ENCODE peak calls at places on chromosomes 12 and 14, in eight cellular contexts. N is Calu3, E is PC-9, R is astrocyte of the cerebellum, W is WTC11, D is MCF 10A, H is neural crest cell, S is body of pancreas. M is an unnamed sample.

GRCh38 chr12:42705863-42706262 is 116.3 kb upstream of the PRICKLE1 start:
- DNase-seq in N (no peak), E (no peak), R (peak), W (no peak), D (peak), H (peak), S (peak), M (peak)

GRCh38 chr12:46509135-46509534 is 136.6 kb upstream of the SLC38A2 start:
- DNase-seq in N (no peak), E (no peak), R (no peak), W (no peak), D (no peak), H (no peak), S (no peak), M (no peak)

GRCh38 chr14:53391156-53391555 is 238.0 kb upstream of the DDHD1 start:
- DNase-seq in N (no peak), E (no peak), R (no peak), W (no peak), D (peak), H (no peak), S (no peak), M (no peak)

GRCh38 chr12:57460457-57461325 is 1.1 kb downstream of the GLI1 start:
- DNase-seq in N (no peak), E (no peak), R (no peak), W (peak), D (no peak), H (peak), S (no peak), M (peak)

GRCh38 chr14:95037273-95037672 is 120.1 kb downstream of the DICER1 start:
- DNase-seq in N (no peak), E (no peak), R (no peak), W (no peak), D (no peak), H (no peak), S (no peak), M (no peak)

GRCh38 chr12:75759196-75759595 is 247.8 kb upstream of the KRR1 start:
- DNase-seq in N (no peak), E (no peak), R (no peak), W (no peak), D (no peak), H (no peak), S (no peak), M (no peak)

GRCh38 chr14:95504135-95505029 is 12.1 kb downstream of the SYNE3 start:
- DNase-seq in N (no peak), E (no peak), R (no peak), W (no peak), D (peak), H (no peak), S (no peak), M (no peak)

GRCh38 chr12:26795899-26796298 is 37.1 kb downstream of the ITPR2 start:
- DNase-seq in N (no peak), E (no peak), R (no peak), W (no peak), D (no peak), H (no peak), S (no peak), M (no peak)

GRCh38 chr12:85920324-85920947 is 46.3 kb downstream of the NTS start:
- DNase-seq in N (no peak), E (no peak), R (peak), W (no peak), D (peak), H (no peak), S (no peak), M (peak)

GRCh38 chr14:66009104-66009503 is 477.1 kb upstream of the CCDC196 start:
- DNase-seq in N (no peak), E (peak), R (peak), W (no peak), D (peak), H (no peak), S (no peak), M (no peak)

GRCh38 chr12:51090705-51091229 is 7.4 kb upstream of the CSRNP2 start:
- DNase-seq in N (no peak), E (no peak), R (no peak), W (no peak), D (no peak), H (no peak), S (no peak), M (no peak)

GRCh38 chr12:116759783-116760581 is 21.9 kb downstream of the RNFT2 start:
- DNase-seq in N (no peak), E (no peak), R (no peak), W (peak), D (no peak), H (no peak), S (no peak), M (no peak)

GRCh38 chr12:80834724-80835123 is 103.0 kb downstream of the LIN7A start:
- DNase-seq in N (no peak), E (no peak), R (no peak), W (no peak), D (no peak), H (no peak), S (no peak), M (no peak)

GRCh38 chr14:72565200-72565599 is 328.7 kb downstream of the DPF3 start:
- DNase-seq in N (no peak), E (no peak), R (no peak), W (no peak), D (no peak), H (no peak), S (no peak), M (no peak)

GRCh38 chr14:93938766-93939303 is 11.7 kb downstream of the FAM181A start:
- DNase-seq in N (no peak), E (no peak), R (no peak), W (peak), D (no peak), H (no peak), S (no peak), M (no peak)

GRCh38 chr12:627285-627684 is 36.0 kb downstream of the NINJ2 start:
- DNase-seq in N (no peak), E (no peak), R (no peak), W (no peak), D (no peak), H (no peak), S (no peak), M (no peak)

GRCh38 chr14:71212683-71213107 is 305.4 kb downstream of the PCNX1 start:
- DNase-seq in N (no peak), E (no peak), R (no peak), W (no peak), D (no peak), H (no peak), S (no peak), M (no peak)

GRCh38 chr14:101844752-101845151 is 83.2 kb downstream of the PPP2R5C start:
- DNase-seq in N (no peak), E (no peak), R (no peak), W (no peak), D (no peak), H (no peak), S (no peak), M (no peak)

GRCh38 chr12:102687523-102687922 is 207.2 kb upstream of the IGF1 start:
- DNase-seq in N (no peak), E (no peak), R (no peak), W (no peak), D (no peak), H (no peak), S (no peak), M (no peak)

GRCh38 chr14:100429537-100429936 is 106.4 kb downstream of the SLC25A47 start:
- DNase-seq in N (no peak), E (no peak), R (no peak), W (no peak), D (no peak), H (no peak), S (no peak), M (no peak)

GRCh38 chr12:27592548-27592947 is 68.5 kb downstream of the PPFIBP1 start:
- DNase-seq in N (peak), E (peak), R (peak), W (no peak), D (peak), H (no peak), S (peak), M (no peak)

GRCh38 chr14:100851946-100852620 is 26.2 kb downstream of the MEG3 start:
- DNase-seq in N (no peak), E (no peak), R (no peak), W (no peak), D (no peak), H (no peak), S (no peak), M (peak)

GRCh38 chr12:103626498-103626897 is 39.4 kb downstream of the STAB2 start:
- DNase-seq in N (peak), E (no peak), R (no peak), W (peak), D (peak), H (no peak), S (peak), M (peak)

GRCh38 chr14:81313775-81314429 is 86.2 kb downstream of the STON2 start:
- DNase-seq in N (peak), E (no peak), R (no peak), W (no peak), D (peak), H (no peak), S (no peak), M (no peak)

GRCh38 chr14:86597279-86597678 is 1067.3 kb downstream of the FLRT2 start:
- DNase-seq in N (no peak), E (no peak), R (no peak), W (no peak), D (no peak), H (no peak), S (no peak), M (no peak)

GRCh38 chr12:6053541-6053940 is 70.9 kb downstream of the VWF start:
- DNase-seq in N (peak), E (peak), R (no peak), W (no peak), D (no peak), H (no peak), S (no peak), M (no peak)

GRCh38 chr12:79844693-79845092 is 90.2 kb downstream of the PPP1R12A start:
- DNase-seq in N (peak), E (peak), R (peak), W (no peak), D (peak), H (no peak), S (no peak), M (no peak)

GRCh38 chr14:100333867-100334266 is 10.7 kb downstream of the SLC25A47 start:
- DNase-seq in N (no peak), E (no peak), R (no peak), W (no peak), D (no peak), H (no peak), S (no peak), M (no peak)

GRCh38 chr12:104485651-104486341 is 29.0 kb downstream of the CHST11 start:
- DNase-seq in N (no peak), E (no peak), R (no peak), W (no peak), D (no peak), H (no peak), S (no peak), M (no peak)

GRCh38 chr14:92426237-92426636 is 87.3 kb upstream of the RIN3 start:
- DNase-seq in N (no peak), E (no peak), R (peak), W (no peak), D (no peak), H (no peak), S (no peak), M (no peak)

GRCh38 chr12:122326597-122326996 is 60.3 kb upstream of the VPS33A start:
- DNase-seq in N (no peak), E (no peak), R (no peak), W (no peak), D (no peak), H (no peak), S (no peak), M (no peak)

GRCh38 chr14:71142375-71143038 is 235.2 kb downstream of the PCNX1 start:
- DNase-seq in N (no peak), E (peak), R (peak), W (no peak), D (peak), H (no peak), S (no peak), M (no peak)

GRCh38 chr12:121383601-121384019 is 16.3 kb upstream of the RNF34 start:
- DNase-seq in N (peak), E (no peak), R (no peak), W (no peak), D (no peak), H (no peak), S (no peak), M (no peak)

GRCh38 chr14:35858521-35859209 is 32.5 kb downstream of the BRMS1L start:
- DNase-seq in N (no peak), E (no peak), R (no peak), W (no peak), D (peak), H (no peak), S (no peak), M (no peak)

GRCh38 chr12:613996-614726 is 49.1 kb downstream of the NINJ2 start:
- DNase-seq in N (peak), E (no peak), R (no peak), W (peak), D (peak), H (no peak), S (no peak), M (peak)

GRCh38 chr14:33307691-33308369 is 369.2 kb downstream of the NPAS3 start:
- DNase-seq in N (no peak), E (no peak), R (peak), W (no peak), D (peak), H (no peak), S (peak), M (peak)

GRCh38 chr12:125072496-125072895 is 7.3 kb downstream of the AACS start:
- DNase-seq in N (no peak), E (no peak), R (no peak), W (no peak), D (no peak), H (no peak), S (no peak), M (no peak)

GRCh38 chr14:31113794-31114193 is 87.6 kb upstream of the STRN3 start:
- DNase-seq in N (no peak), E (no peak), R (no peak), W (no peak), D (no peak), H (no peak), S (no peak), M (no peak)

GRCh38 chr12:5171701-5172100 is 128.0 kb downstream of the KCNA5 start:
- DNase-seq in N (peak), E (peak), R (peak), W (peak), D (peak), H (peak), S (peak), M (peak)

DNA sequence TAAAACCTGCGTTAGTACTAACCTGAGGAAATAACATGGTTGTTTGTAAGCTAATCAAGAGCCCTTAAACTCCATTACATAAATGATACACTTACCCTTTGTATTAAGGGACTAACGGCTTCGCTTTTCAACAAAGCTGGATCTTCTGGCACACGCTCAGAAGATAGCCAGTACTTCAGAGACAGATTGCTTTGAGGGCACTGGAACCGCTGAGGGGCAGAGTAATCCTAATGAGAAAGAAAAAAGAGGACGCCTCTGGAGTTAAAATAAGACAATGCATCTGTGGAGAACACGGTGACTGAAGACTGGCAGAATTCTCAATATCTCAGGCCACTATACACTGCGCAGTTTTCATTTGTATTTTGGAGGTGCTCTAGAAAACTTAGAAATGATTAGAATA is 1.5 kb upstream of the KTN1 start:
- DNase-seq in N (no peak), E (no peak), R (no peak), W (no peak), D (no peak), H (no peak), S (no peak), M (peak)
- TF ChIP-seq CTCF in N (no peak), E (no peak), R (no peak), W (no peak), D (no peak), H (no peak), S (no peak), M (no peak)

DNA sequence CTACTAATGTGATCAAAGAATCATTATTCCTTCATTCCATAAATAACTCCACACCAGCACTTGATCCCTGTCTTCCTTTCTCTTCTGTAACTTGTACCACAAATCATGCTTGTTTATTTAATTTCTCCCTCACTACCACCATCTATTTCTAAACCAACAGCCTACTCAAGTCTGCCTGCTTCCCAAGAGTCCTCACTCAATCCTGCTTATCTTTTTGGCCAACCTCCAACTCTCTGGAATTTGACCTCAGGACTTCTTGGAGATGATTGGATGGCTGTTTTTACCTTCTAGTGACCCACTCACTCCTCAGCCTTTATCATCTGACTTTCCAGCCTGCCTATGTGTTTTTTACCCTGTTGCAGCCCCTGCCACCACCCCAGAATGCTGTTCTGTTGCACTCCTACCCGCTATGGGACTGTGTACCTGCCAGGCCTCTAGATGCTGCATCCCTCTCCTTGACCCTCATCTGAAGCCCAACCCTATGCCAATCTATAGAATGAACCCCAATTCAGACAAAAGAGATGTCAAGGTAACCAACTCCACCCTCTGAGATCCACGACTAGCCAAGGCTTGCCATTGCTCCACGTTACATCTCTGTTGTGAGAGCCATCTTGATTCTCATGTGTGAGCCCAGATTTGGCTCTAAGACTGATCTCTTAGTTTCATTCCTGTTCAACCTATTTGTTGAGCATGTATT is 150.2 kb upstream of the PLEKHG7 start:
- DNase-seq in N (peak), E (no peak), R (no peak), W (no peak), D (no peak), H (no peak), S (no peak), M (no peak)
- TF ChIP-seq CTCF in N (no peak), E (no peak), R (no peak), W (no peak), D (no peak), H (no peak), S (no peak), M (no peak)

DNA sequence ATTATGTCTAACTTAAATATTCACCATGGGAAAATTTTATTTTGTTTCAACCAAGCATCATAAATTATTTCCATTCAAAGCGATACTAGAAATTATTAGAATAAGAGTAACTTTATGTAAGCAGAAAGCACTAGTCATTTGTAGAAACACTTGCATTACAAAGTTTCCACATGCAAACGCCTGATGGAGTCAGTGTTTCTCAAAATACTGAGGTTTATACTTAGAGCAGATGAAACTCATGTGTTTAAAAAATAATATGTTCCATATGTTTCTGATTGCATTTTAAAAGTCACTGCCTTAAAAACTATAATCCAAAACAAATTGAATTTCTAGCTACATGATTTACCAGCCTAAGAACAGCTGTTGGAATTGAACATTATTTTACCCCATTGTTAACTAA is 1246.3 kb downstream of the SLC16A7 start:
- DNase-seq in N (no peak), E (no peak), R (no peak), W (no peak), D (no peak), H (no peak), S (no peak), M (no peak)
- TF ChIP-seq CTCF in N (no peak), E (no peak), R (no peak), W (no peak), D (no peak), H (no peak), S (no peak), M (no peak)

DNA sequence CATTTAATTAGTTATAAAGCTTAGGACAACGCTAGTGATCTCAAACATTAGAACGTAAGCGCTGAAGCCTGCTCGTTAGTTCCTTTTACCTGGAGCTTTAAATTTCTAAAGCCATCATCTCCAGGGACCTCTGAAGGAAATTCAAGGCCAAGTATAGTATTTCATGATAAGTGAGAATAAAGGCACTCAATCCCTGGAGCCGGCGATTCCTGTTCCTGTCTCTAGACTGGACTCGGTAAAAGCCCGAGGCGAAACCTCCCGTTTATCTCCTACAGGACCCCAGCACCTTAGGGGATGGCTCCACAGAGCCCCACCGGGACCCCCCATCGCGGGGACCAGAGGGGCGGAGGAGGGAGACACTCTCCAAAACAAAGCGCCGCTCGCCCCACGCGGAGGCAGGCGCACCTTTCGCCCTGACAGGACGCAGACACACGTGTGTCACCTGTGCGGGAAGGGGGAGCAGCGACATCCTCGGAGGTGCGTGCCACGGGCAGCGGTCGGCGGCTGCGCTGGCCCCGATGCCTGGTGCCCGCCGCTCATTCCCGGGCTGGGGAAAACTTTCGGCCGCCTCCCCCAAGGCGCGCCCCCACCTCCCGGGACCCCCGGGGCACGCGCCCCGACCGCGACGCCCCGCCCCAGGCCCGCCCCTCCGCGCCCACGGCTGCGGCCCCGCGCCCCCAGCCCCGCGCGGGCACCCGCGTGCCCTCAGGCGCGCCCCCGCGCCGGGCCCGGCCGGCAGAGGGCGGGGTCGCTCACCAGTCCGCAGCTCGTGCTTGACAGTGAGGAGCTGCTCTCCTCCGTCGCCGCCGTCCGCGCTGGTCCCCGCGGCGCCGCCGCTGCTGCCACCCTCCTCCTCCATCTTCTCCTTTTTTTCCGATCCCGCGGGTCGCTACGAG is 617 bp downstream of the RPS6KA5 start:
- DNase-seq in N (peak), E (peak), R (no peak), W (peak), D (peak), H (peak), S (peak), M (peak)
- TF ChIP-seq CTCF in N (no peak), E (peak), R (no peak), W (no peak), D (peak), H (peak), S (no peak), M (no peak)

DNA sequence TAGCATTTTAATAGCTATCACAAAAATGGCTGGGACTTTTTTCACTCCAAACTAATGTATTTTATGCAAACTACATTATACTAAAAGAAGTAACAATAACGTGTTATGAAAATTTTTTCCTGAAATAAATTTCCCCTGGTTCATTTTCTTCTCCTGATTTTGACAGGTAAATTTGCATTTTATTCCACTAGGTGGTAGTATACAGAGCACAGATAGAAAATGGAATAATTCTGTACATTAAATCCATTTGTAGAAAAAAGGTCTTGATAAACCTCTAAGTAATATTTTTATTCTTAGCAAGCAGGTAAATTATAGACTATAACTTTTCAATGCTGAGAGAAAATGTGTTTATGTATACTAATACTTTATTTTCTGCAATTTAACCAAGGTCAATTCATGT is 96.5 kb downstream of the BCAT1 start:
- DNase-seq in N (no peak), E (no peak), R (no peak), W (no peak), D (no peak), H (no peak), S (no peak), M (no peak)
- TF ChIP-seq CTCF in N (peak), E (peak), R (peak), W (no peak), D (peak), H (peak), S (peak), M (peak)